ENCODE peak calls at places on chromosomes 6 and 20, in four cellular contexts. Q is HepG2, M is foreskin fibroblast, A is AG04450. W is an unnamed sample.

GRCh38 chr6:166351715-166352285 is 9.5 kb upstream of the SFT2D1 start:
- DNase-seq in Q (peak), M (no peak), A (no peak), W (no peak)

GRCh38 chr6:13470240-13471140 is 16.9 kb downstream of the GFOD1 start:
- DNase-seq in Q (no peak), M (no peak), A (no peak), W (no peak)

GRCh38 chr20:43666376-43667328 is at the start of gene MYBL2:
- DNase-seq in Q (peak), M (peak), A (no peak), W (peak)

GRCh38 chr6:101226677-101227135 is 166.8 kb upstream of the GRIK2 start:
- DNase-seq in Q (peak), M (peak), A (no peak), W (peak)

GRCh38 chr6:107763959-107764358 is 60.2 kb downstream of the SCML4 start:
- DNase-seq in Q (no peak), M (peak), A (no peak), W (no peak)

GRCh38 chr6:110876170-110876773 is 1.7 kb downstream of the AMD1 start:
- DNase-seq in Q (peak), M (peak), A (peak), W (peak)

GRCh38 chr6:26197736-26198625 is 110.8 kb downstream of the HFE start:
- DNase-seq in Q (peak), M (no peak), A (no peak), W (no peak)

GRCh38 chr20:62067547-62068260 is 2.0 kb upstream of the TAF4 start:
- DNase-seq in Q (no peak), M (no peak), A (no peak), W (no peak)

GRCh38 chr6:144216668-144217218 is 66.4 kb downstream of the STX11 start:
- DNase-seq in Q (no peak), M (no peak), A (no peak), W (no peak)

GRCh38 chr6:150741633-150742200 is 123.8 kb upstream of the MTHFD1L start:
- DNase-seq in Q (peak), M (no peak), A (no peak), W (no peak)

GRCh38 chr6:40930555-40930954 is 108.5 kb downstream of the UNC5CL start:
- DNase-seq in Q (no peak), M (no peak), A (no peak), W (no peak)

GRCh38 chr6:147192278-147192911 is 11.8 kb upstream of the STXBP5 start:
- DNase-seq in Q (peak), M (no peak), A (no peak), W (no peak)

GRCh38 chr6:24721461-24722215 is 2.7 kb upstream of the C6orf62 start:
- DNase-seq in Q (no peak), M (no peak), A (no peak), W (no peak)

GRCh38 chr6:135230702-135231468 is 49.8 kb downstream of the MYB start:
- DNase-seq in Q (no peak), M (no peak), A (no peak), W (no peak)

GRCh38 chr20:14232650-14233049 is 104.8 kb downstream of the FLRT3 start:
- DNase-seq in Q (no peak), M (no peak), A (no peak), W (no peak)
- TF ChIP-seq CTCF in Q (no peak), M (no peak), A (no peak), W (no peak)

GRCh38 chr6:136337606-136338005 is 48.0 kb upstream of the BCLAF1 start:
- DNase-seq in Q (no peak), M (no peak), A (no peak), W (no peak)

GRCh38 chr6:136334465-136334846 is 44.8 kb upstream of the BCLAF1 start:
- DNase-seq in Q (no peak), M (no peak), A (no peak), W (no peak)

GRCh38 chr6:136333824-136334464 is 44.3 kb upstream of the BCLAF1 start:
- DNase-seq in Q (no peak), M (no peak), A (no peak), W (no peak)

GRCh38 chr6:136335736-136336362 is 46.2 kb upstream of the BCLAF1 start:
- DNase-seq in Q (no peak), M (no peak), A (no peak), W (no peak)

GRCh38 chr6:136334853-136335252 is 45.2 kb upstream of the BCLAF1 start:
- DNase-seq in Q (no peak), M (no peak), A (no peak), W (no peak)
- TF ChIP-seq CTCF in Q (peak), M (peak), A (peak), W (peak)

DNA sequence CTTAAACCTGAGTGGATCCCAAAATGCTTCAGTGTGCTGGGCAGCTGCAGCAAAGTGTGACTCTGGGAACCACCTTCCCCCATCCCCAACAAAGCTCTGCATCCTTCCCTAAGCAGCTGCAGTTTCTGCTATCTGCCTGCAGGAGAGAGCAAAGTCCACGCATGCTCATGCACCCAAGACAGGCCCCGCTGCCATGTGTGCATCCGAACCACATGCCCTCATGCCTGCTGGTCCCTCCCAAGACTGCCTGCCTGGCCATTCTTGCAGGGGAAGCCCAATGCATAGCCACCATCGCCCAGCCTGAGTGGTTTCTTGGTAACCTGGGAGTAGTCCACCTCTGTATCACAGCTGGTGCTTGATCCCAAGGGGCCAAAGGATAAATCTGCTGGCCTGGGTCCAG is 94.3 kb upstream of the OLIG3 start:
- DNase-seq in Q (peak), M (no peak), A (no peak), W (no peak)
- TF ChIP-seq CTCF in Q (peak), M (no peak), A (no peak), W (no peak)

DNA sequence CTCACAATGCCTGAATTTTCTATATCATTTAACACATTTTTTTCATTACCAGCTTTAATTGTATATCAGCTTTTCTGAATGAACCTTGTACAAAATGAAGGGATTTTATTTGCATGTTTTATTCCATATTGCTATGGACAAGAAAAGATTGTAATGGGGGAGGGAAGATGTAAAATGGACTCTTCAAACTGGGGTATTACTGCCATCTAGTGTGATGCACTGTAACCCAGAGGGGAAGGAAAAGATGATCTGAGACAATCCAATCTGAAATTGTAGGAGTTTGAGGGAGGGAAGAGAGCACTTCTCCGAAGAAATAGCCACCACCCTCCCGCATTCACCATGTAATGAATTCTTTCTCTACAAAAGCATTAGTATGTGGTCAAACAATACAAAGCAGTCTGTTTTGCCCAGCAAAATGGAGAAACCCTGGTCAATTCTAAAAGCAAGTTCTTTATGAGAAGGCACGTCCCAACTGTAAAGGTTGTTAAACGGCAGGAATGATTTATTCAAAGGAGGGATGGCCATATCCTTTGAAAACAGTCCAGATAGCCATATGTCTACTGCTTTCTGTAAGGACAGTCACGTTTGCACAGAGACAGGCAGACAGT is 679.5 kb upstream of the NRSN1 start:
- DNase-seq in Q (no peak), M (peak), A (peak), W (no peak)
- TF ChIP-seq CTCF in Q (peak), M (peak), A (peak), W (peak)

W was measured in progenitor cell of endocrine pancreas.